ENCODE peak calls at places on chromosomes 11 and 22, in five cellular contexts. D is GM18507, G is cerebellum, K is tibial nerve, V is GM06990. F is an unnamed sample.

GRCh38 chr22:33921576-33922181 is 1.4 kb upstream of the LARGE1 start:
- DNase-seq in D (no peak), G (peak), K (peak), V (peak), F (peak)

GRCh38 chr11:107747622-107748021 is 35.8 kb upstream of the SLN start:
- DNase-seq in D (no peak), G (no peak), K (no peak), V (no peak), F (no peak)

GRCh38 chr11:2838091-2838490 is 47.5 kb downstream of the CDKN1C start:
- DNase-seq in D (no peak), G (no peak), K (no peak), V (no peak), F (no peak)

GRCh38 chr22:36075724-36076123 is 47.1 kb upstream of the RBFOX2 start:
- DNase-seq in D (no peak), G (no peak), K (no peak), V (no peak), F (no peak)

GRCh38 chr11:82869657-82870056 is 30.6 kb downstream of the PRCP start:
- DNase-seq in D (no peak), G (no peak), K (peak), V (no peak), F (no peak)

GRCh38 chr11:106961518-106961917 is 56.8 kb downstream of the GUCY1A2 start:
- DNase-seq in D (no peak), G (no peak), K (no peak), V (no peak), F (no peak)

GRCh38 chr11:9814108-9814507 is 150.2 kb downstream of the SWAP70 start:
- DNase-seq in D (no peak), G (no peak), K (no peak), V (no peak), F (no peak)

GRCh38 chr11:2741377-2742131 is 41.8 kb upstream of the KCNQ1OT1 start:
- DNase-seq in D (no peak), G (no peak), K (no peak), V (no peak), F (peak)

GRCh38 chr22:23622634-23623033 is 9.5 kb downstream of the DRICH1 start:
- DNase-seq in D (no peak), G (no peak), K (no peak), V (no peak), F (no peak)

GRCh38 chr11:88288560-88288959 is 49.0 kb downstream of the CTSC start:
- DNase-seq in D (no peak), G (no peak), K (no peak), V (no peak), F (no peak)

GRCh38 chr11:71080239-71081097 is 171.9 kb downstream of the SHANK2 start:
- DNase-seq in D (peak), G (peak), K (peak), V (no peak), F (no peak)

GRCh38 chr11:73141309-73142127 is 600 bp downstream of the FCHSD2 start:
- DNase-seq in D (no peak), G (peak), K (peak), V (peak), F (peak)

F was measured in uterus.